ENCODE peak calls at places on chromosomes 11 and 22, in nine cellular contexts. K is NCI-H1092 treated with DMSO at 0.1 percent for 48 hours; L is colonic mucosa; Y is fibroblast of mammary gland; V is amniotic stem cell; M is fibroblast of pulmonary artery; N is T-cell; R is substantia nigra; T is stimulated activated CD4-positive, alpha-beta T cell treated with anti-CD3 and anti-CD28 coated beads, Interleukin-1b, Interleukin-23, amount 100 ng/mL, for 24 hours. I is an unnamed sample.

GRCh38 chr11:3163241-3163981 is 1.7 kb downstream of the OSBPL5 start:
- DNase-seq in K (no peak), L (no peak), Y (no peak), V (no peak), M (no peak), N (no peak), R (no peak), T (no peak), I (peak; percentile 11)

GRCh38 chr11:3050386-3051325 is 6.6 kb downstream of the CARS1 start:
- DNase-seq in K (no peak), L (no peak), Y (no peak), V (no peak), M (no peak), N (no peak), R (no peak), T (no peak), I (no peak)

GRCh38 chr11:43988040-43988793 is 45.8 kb downstream of the C11orf96 start:
- DNase-seq in K (no peak), L (no peak), Y (peak; percentile 80), V (no peak), M (peak; percentile 60), N (no peak), R (no peak), T (no peak), I (no peak)

GRCh38 chr11:61162092-61162935 is 1.1 kb upstream of the VPS37C start:
- DNase-seq in K (no peak), L (no peak), Y (peak; percentile 61), V (no peak), M (peak; percentile 40), N (no peak), R (no peak), T (no peak), I (no peak)

GRCh38 chr11:77020751-77021150 is 13.4 kb upstream of the B3GNT6 start:
- DNase-seq in K (no peak), L (no peak), Y (no peak), V (no peak), M (no peak), N (no peak), R (no peak), T (no peak), I (no peak)

GRCh38 chr11:47797633-47798032 is 30.5 kb upstream of the FNBP4 start:
- DNase-seq in K (no peak), L (no peak), Y (peak; percentile 86), V (no peak), M (peak; percentile 41), N (no peak), R (no peak), T (peak; percentile 42), I (no peak)

GRCh38 chr11:128331317-128331716 is 256.0 kb downstream of the ETS1 start:
- DNase-seq in K (no peak), L (no peak), Y (no peak), V (no peak), M (no peak), N (no peak), R (no peak), T (no peak), I (no peak)

GRCh38 chr11:75031771-75032549 is 43.2 kb downstream of the NEU3 start:
- DNase-seq in K (peak; percentile 47), L (peak; percentile 77), Y (peak; percentile 81), V (peak; percentile 53), M (peak; percentile 82), N (peak; percentile 11), R (no peak), T (peak; percentile 58), I (peak; percentile 34)

GRCh38 chr11:91926967-91927366 is 297.7 kb upstream of the FAT3 start:
- DNase-seq in K (no peak), L (no peak), Y (peak; percentile 10), V (no peak), M (peak; percentile 50), N (no peak), R (no peak), T (no peak), I (no peak)

GRCh38 chr11:118148240-118148639 is 4.4 kb downstream of the SCN4B start:
- DNase-seq in K (no peak), L (no peak), Y (no peak), V (no peak), M (no peak), N (no peak), R (no peak), T (no peak), I (no peak)

GRCh38 chr11:62398011-62398994 is 20.5 kb upstream of the SCGB1A1 start:
- DNase-seq in K (no peak), L (peak; percentile 34), Y (peak; percentile 66), V (no peak), M (peak; percentile 45), N (no peak), R (no peak), T (no peak), I (no peak)

GRCh38 chr22:24145446-24146189 is 35.7 kb upstream of the SUSD2 start:
- DNase-seq in K (no peak), L (no peak), Y (no peak), V (no peak), M (no peak), N (no peak), R (no peak), T (no peak), I (no peak)

I was measured in tibial nerve.